ENCODE peak calls at places on chromosomes 11 and 22, in seven cellular contexts. C is globus pallidus, O is pancreas, Y is fibroblast of lung, F is T-helper 1 cell, J is GM04504, V is non-pigmented ciliary epithelial cell. E is an unnamed sample.

GRCh38 chr22:19879996-19880785 is 25.5 kb upstream of the GNB1L start:
- DNase-seq in C (no peak), O (peak), Y (no peak), F (no peak), J (no peak), V (no peak), E (no peak)

GRCh38 chr11:2810401-2811205 is 75.0 kb downstream of the CDKN1C start:
- DNase-seq in C (no peak), O (peak), Y (no peak), F (no peak), J (no peak), V (no peak), E (no peak)

GRCh38 chr11:80443177-80443576 is 1002.3 kb upstream of the TENM4 start:
- DNase-seq in C (no peak), O (no peak), Y (peak), F (no peak), J (no peak), V (peak), E (no peak)

GRCh38 chr11:1543606-1544263 is 28.3 kb downstream of the DUSP8 start:
- DNase-seq in C (no peak), O (no peak), Y (no peak), F (no peak), J (no peak), V (no peak), E (no peak)

GRCh38 chr11:86484795-86485166 is 110.1 kb downstream of the CCDC81 start:
- DNase-seq in C (no peak), O (no peak), Y (no peak), F (no peak), J (no peak), V (no peak), E (no peak)

GRCh38 chr11:121543981-121544380 is 91.2 kb upstream of the SORL1-AS1 start:
- DNase-seq in C (no peak), O (no peak), Y (no peak), F (no peak), J (no peak), V (no peak), E (no peak)

GRCh38 chr11:61542024-61542461 is 33.5 kb downstream of the LRRC10B start:
- DNase-seq in C (no peak), O (no peak), Y (peak), F (no peak), J (no peak), V (no peak), E (peak)

GRCh38 chr11:72930011-72930410 is 115.8 kb downstream of the ATG16L2 start:
- DNase-seq in C (no peak), O (no peak), Y (peak), F (no peak), J (no peak), V (no peak), E (peak)